ENCODE peak calls at places on chromosomes 1 and 21, in ten cellular contexts. I, Z, S, B, U, Y, L, M, N and H are unnamed samples.

GRCh38 chr21:36330904-36331303 is 10.9 kb downstream of the MORC3 start:
- DNase-seq in I (peak; percentile 30), Z (no peak), S (peak; percentile 78), B (peak; percentile 57), U (peak; percentile 48), Y (peak; percentile 42), L (peak; percentile 79), M (no peak), N (no peak), H (no peak)

GRCh38 chr1:8097077-8097799 is 71.1 kb upstream of the ERRFI1 start:
- DNase-seq in I (peak; percentile 99), Z (peak; percentile 97), S (no peak), B (no peak), U (no peak), Y (peak; percentile 99), L (peak; percentile 78), M (no peak), N (no peak), H (no peak)

GRCh38 chr1:68819190-68819829 is 322.4 kb upstream of the DEPDC1 start:
- DNase-seq in I (peak; percentile 4), Z (no peak), S (peak; percentile 47), B (peak; percentile 56), U (no peak), Y (peak; percentile 22), L (peak; percentile 38), M (no peak), N (no peak), H (no peak)

GRCh38 chr1:15523104-15523921 is 702 bp downstream of the CASP9 start:
- DNase-seq in I (peak; percentile 15), Z (no peak), S (peak; percentile 10), B (no peak), U (peak; percentile 32), Y (no peak), L (peak; percentile 83), M (no peak), N (no peak), H (no peak)

GRCh38 chr21:32861871-32862270 is 90.3 kb upstream of the PAXBP1 start:
- DNase-seq in I (no peak), Z (no peak), S (no peak), B (no peak), U (no peak), Y (no peak), L (peak; percentile 73), M (no peak), N (no peak), H (no peak)

GRCh38 chr21:46603228-46603627 is 1.7 kb downstream of the S100B start:
- DNase-seq in I (no peak), Z (no peak), S (no peak), B (peak; percentile 60), U (no peak), Y (peak; percentile 2), L (peak; percentile 37), M (no peak), N (no peak), H (no peak)

GRCh38 chr1:39590546-39590945 is 14.0 kb upstream of the PABPC4 start:
- DNase-seq in I (peak; percentile 61), Z (no peak), S (peak; percentile 16), B (no peak), U (no peak), Y (peak; percentile 76), L (no peak), M (no peak), N (no peak), H (no peak)

GRCh38 chr1:247371801-247372259 is 40.2 kb upstream of the ZNF496 start:
- DNase-seq in I (no peak), Z (no peak), S (no peak), B (no peak), U (no peak), Y (no peak), L (no peak), M (no peak), N (no peak), H (no peak)

GRCh38 chr1:177307771-177308170 is 137.0 kb downstream of the BRINP2 start:
- DNase-seq in I (peak; percentile 19), Z (no peak), S (no peak), B (no peak), U (no peak), Y (peak; percentile 30), L (peak; percentile 13), M (no peak), N (no peak), H (no peak)

DNA sequence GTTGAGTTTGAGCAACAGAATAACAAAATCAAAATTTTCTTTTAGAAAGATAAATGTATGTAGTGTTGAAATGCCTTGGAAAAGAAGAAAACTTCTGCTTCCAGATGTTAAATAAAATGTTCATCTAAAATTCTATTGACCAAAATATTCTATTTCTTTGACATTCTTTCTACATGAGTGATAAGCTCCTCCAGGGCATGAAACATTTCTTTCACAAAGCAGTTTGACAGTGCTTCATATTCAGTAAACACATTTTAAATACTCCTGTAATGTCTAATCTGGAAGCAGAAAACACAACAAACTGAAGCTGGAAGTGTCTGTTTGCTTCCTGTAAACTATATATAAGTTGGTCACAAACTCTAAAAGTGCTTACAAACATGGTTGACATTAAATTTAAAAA is 61.5 kb downstream of the RGS21 start:
- DNase-seq in I (no peak), Z (no peak), S (no peak), B (no peak), U (no peak), Y (no peak), L (peak; percentile 72), M (no peak), N (no peak), H (no peak)
- H3K4me1 ChIP-seq in I (no peaks in the 10 kb centered on the region), Z (no peaks in the 10 kb centered on the region), S (no peaks in the 10 kb centered on the region), B (no peaks in the 10 kb centered on the region), U (no peaks in the 10 kb centered on the region), Y (no peaks in the 10 kb centered on the region), L (peaks cover 5% of the 10 kb centered on the region), M (no peaks in the 10 kb centered on the region), N (no peaks in the 10 kb centered on the region), H (no peaks in the 10 kb centered on the region)

GRCh38 chr1:66506393-66506687 is 27.6 kb upstream of the SGIP1 start:
- DNase-seq in I (no peak), Z (no peak), S (no peak), B (no peak), U (no peak), Y (no peak), L (no peak), M (no peak), N (no peak), H (no peak)
- H3K4me1 ChIP-seq in I (no peaks in the 10 kb centered on the region), Z (no peaks in the 10 kb centered on the region), S (no peaks in the 10 kb centered on the region), B (no peaks in the 10 kb centered on the region), U (no peaks in the 10 kb centered on the region), Y (peaks cover 3% of the 10 kb centered on the region), L (peaks cover 23% of the 10 kb centered on the region), M (peaks cover 9% of the 10 kb centered on the region), N (peaks cover 4% of the 10 kb centered on the region), H (no peaks in the 10 kb centered on the region)

GRCh38 chr21:43354666-43355065 is 72.3 kb downstream of the SIK1 start:
- DNase-seq in I (no peak), Z (no peak), S (no peak), B (no peak), U (no peak), Y (no peak), L (no peak), M (no peak), N (no peak), H (no peak)

GRCh38 chr21:43353282-43354010 is 73.5 kb downstream of the SIK1 start:
- DNase-seq in I (no peak), Z (no peak), S (no peak), B (no peak), U (no peak), Y (no peak), L (no peak), M (no peak), N (no peak), H (no peak)

GRCh38 chr21:43355925-43356289 is 71.0 kb downstream of the SIK1 start:
- DNase-seq in I (no peak), Z (no peak), S (no peak), B (no peak), U (no peak), Y (no peak), L (no peak), M (no peak), N (no peak), H (no peak)

GRCh38 chr21:43354016-43354420 is 72.9 kb downstream of the SIK1 start:
- DNase-seq in I (no peak), Z (no peak), S (no peak), B (no peak), U (no peak), Y (no peak), L (no peak), M (no peak), N (no peak), H (no peak)

DNA sequence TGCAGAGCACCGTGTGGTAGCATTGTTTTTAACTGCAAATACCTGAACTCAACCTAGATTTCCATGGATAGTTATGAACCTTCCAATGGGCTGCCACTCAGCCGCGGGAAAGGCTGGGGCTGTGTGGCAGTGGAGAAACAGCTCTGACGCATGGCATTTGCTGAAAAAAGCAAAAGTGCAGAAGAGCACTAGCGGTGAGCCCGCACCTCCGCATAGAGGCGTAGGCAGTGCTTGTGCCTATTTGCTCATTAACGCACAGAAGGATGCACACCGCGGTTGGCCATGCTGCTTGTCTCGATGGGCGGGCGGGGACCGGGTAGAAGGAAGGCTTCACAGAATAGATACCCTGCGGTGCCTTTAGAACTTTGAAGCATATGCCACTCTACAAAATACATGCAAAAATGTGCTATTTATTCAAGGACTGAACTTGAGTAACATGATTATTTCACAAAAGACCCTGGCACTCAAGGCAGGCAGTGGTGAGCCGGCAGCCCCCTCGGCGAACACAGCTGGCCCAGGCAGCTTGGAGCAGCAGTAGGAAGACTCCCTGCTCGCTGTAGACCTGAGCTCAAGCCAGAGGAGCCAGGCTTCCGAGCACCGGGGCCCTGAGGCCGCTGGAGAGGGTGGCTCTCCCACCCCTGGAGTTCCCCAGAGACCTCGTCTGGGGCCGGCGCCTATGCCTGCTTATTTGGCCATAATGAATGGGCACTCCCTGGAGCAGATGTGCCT is 71.6 kb downstream of the SIK1 start:
- DNase-seq in I (no peak), Z (no peak), S (no peak), B (no peak), U (no peak), Y (no peak), L (no peak), M (no peak), N (no peak), H (no peak)
- H3K4me1 ChIP-seq in I (no peaks in the 10 kb centered on the region), Z (no peaks in the 10 kb centered on the region), S (peaks cover 17% of the 10 kb centered on the region), B (no peaks in the 10 kb centered on the region), U (no peaks in the 10 kb centered on the region), Y (no peaks in the 10 kb centered on the region), L (no peaks in the 10 kb centered on the region), M (peaks cover under 1% of the 10 kb centered on the region), N (no peaks in the 10 kb centered on the region), H (no peaks in the 10 kb centered on the region)

DNA sequence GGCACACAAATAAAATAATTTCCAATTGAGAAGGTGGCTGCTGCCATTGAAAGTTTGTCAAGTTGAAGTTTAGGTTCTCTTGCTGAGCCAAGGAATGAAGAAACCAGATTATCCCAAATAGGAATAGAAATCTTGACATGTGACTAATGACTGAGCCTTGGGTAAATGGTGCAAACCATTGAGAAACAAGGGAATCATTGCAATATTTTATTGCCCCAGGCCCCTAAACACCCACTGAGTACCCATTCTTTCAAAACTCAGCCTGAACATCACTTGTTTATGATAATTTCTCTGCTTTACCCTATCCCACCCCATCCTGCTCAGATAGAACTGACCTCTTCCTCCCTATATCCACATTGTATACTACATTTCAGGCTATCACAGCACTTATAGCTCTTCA is 46.6 kb upstream of the VTCN1 start:
- DNase-seq in I (no peak), Z (no peak), S (no peak), B (no peak), U (no peak), Y (no peak), L (no peak), M (no peak), N (no peak), H (no peak)
- H3K4me1 ChIP-seq in I (no peaks in the 10 kb centered on the region), Z (no peaks in the 10 kb centered on the region), S (peaks cover 4% of the 10 kb centered on the region), B (no peaks in the 10 kb centered on the region), U (no peaks in the 10 kb centered on the region), Y (no peaks in the 10 kb centered on the region), L (no peaks in the 10 kb centered on the region), M (no peaks in the 10 kb centered on the region), N (no peaks in the 10 kb centered on the region), H (no peaks in the 10 kb centered on the region)

GRCh38 chr1:206572835-206573771 is 39.2 kb downstream of the EIF2D start:
- DNase-seq in I (no peak), Z (no peak), S (no peak), B (no peak), U (no peak), Y (no peak), L (no peak), M (no peak), N (no peak), H (no peak)
- H3K4me1 ChIP-seq in I (peaks cover 4% of the 10 kb centered on the region), Z (no peaks in the 10 kb centered on the region), S (peaks cover 73% of the 10 kb centered on the region), B (peaks cover 8% of the 10 kb centered on the region), U (peaks cover 17% of the 10 kb centered on the region), Y (no peaks in the 10 kb centered on the region), L (peaks cover 27% of the 10 kb centered on the region), M (peaks cover 21% of the 10 kb centered on the region), N (peaks cover 58% of the 10 kb centered on the region), H (no peaks in the 10 kb centered on the region)